ENCODE peak calls at places on chromosomes 7 and 10, in seven cellular contexts. A is hepatocyte, N is trophoblast cell, I is gastrocnemius medialis, X is aorta, Z is esophagus squamous epithelium, O is GM23338. G is an unnamed sample.

GRCh38 chr10:97905276-97905675 is 55.6 kb downstream of the GOLGA7B start:
- DNase-seq in I (no peak), O (no peak), A (no peak), X (peak), Z (no peak), N (no peak), G (no peak)

GRCh38 chr7:80078159-80078731 is 56.4 kb upstream of the GNAI1 start:
- DNase-seq in X (no peak), O (no peak), A (no peak), Z (no peak), I (no peak), N (peak), G (no peak)

GRCh38 chr10:14474656-14475055 is 143.9 kb upstream of the FRMD4A start:
- DNase-seq in X (no peak), N (peak), A (no peak), O (no peak), Z (no peak), I (no peak), G (no peak)

GRCh38 chr7:67813621-67814292 is 817.1 kb downstream of the TYW1 start:
- DNase-seq in I (no peak), X (no peak), Z (no peak), O (no peak), A (no peak), N (no peak), G (no peak)

GRCh38 chr10:116849271-116850057 is at the start of gene ENO4:
- DNase-seq in O (peak), Z (no peak), N (peak), X (peak), A (peak), I (no peak), G (peak)

GRCh38 chr7:33702511-33703054 is 202.8 kb upstream of the BMPER start:
- DNase-seq in N (no peak), O (no peak), A (no peak), Z (no peak), I (no peak), X (no peak), G (no peak)

GRCh38 chr10:113576853-113577252 is 24.0 kb downstream of the HABP2 start:
- DNase-seq in Z (no peak), A (peak), I (no peak), O (peak), N (peak), X (no peak), G (no peak)

GRCh38 chr10:89503633-89504345 is 31.6 kb downstream of the SLC16A12 start:
- DNase-seq in I (no peak), A (no peak), X (no peak), N (no peak), O (no peak), Z (no peak), G (no peak)

GRCh38 chr7:104126411-104126841 is 81.4 kb downstream of the ORC5 start:
- DNase-seq in O (peak), A (no peak), X (no peak), N (no peak), I (no peak), Z (no peak), G (no peak)

GRCh38 chr7:107392811-107393210 is 77.0 kb upstream of the GPR22 start:
- DNase-seq in I (no peak), X (no peak), Z (no peak), N (no peak), A (no peak), O (no peak), G (no peak)

GRCh38 chr7:19491821-19492452 is 216.9 kb downstream of the POLR1F start:
- DNase-seq in O (peak), I (no peak), Z (no peak), N (peak), X (no peak), A (peak), G (no peak)

GRCh38 chr10:68348265-68348741 is 15.6 kb upstream of the PBLD start:
- DNase-seq in Z (no peak), I (no peak), X (no peak), O (peak), A (peak), N (peak), G (no peak)

GRCh38 chr10:51162002-51162401 is 87.7 kb downstream of the PRKG1 start:
- DNase-seq in Z (no peak), I (no peak), A (no peak), X (peak), N (no peak), O (peak), G (no peak)

GRCh38 chr7:73681031-73681430 is 2.2 kb downstream of the DNAJC30 start:
- DNase-seq in X (no peak), Z (no peak), I (no peak), O (no peak), N (no peak), A (no peak), G (no peak)

GRCh38 chr10:77011823-77012566 is 625.6 kb downstream of the KCNMA1 start:
- DNase-seq in A (no peak), I (no peak), N (no peak), Z (no peak), X (no peak), O (no peak), G (no peak)

GRCh38 chr7:84912993-84913635 is 273.7 kb downstream of the SEMA3D start:
- DNase-seq in N (peak), X (no peak), Z (no peak), A (no peak), O (peak), I (no peak), G (peak)

GRCh38 chr7:155969192-155969929 is 157.1 kb upstream of the SHH start:
- DNase-seq in N (no peak), O (no peak), Z (no peak), A (no peak), I (no peak), X (no peak), G (no peak)

GRCh38 chr10:120824864-120825263 is 26.3 kb upstream of the WDR11 start:
- DNase-seq in N (peak), Z (no peak), A (peak), X (peak), O (peak), I (no peak), G (no peak)

GRCh38 chr7:80614911-80615310 is 23.5 kb upstream of the CD36 start:
- DNase-seq in X (no peak), N (no peak), O (no peak), I (no peak), Z (no peak), A (no peak), G (no peak)

GRCh38 chr7:44976040-44976745 is 2.6 kb downstream of the MYO1G start:
- DNase-seq in Z (no peak), I (no peak), A (no peak), X (peak), O (no peak), N (no peak), G (no peak)

GRCh38 chr10:22183771-22184466 is 33.9 kb downstream of the EBLN1 start:
- DNase-seq in O (peak), X (no peak), I (no peak), N (no peak), A (peak), Z (no peak), G (no peak)

GRCh38 chr10:34010891-34011290 is 676.4 kb upstream of the NRP1 start:
- DNase-seq in N (no peak), X (no peak), O (no peak), I (no peak), Z (no peak), A (no peak), G (no peak)

GRCh38 chr10:71538608-71539260 is 142.0 kb downstream of the CDH23 start:
- DNase-seq in X (no peak), N (no peak), O (no peak), A (no peak), Z (no peak), I (no peak), G (no peak)

GRCh38 chr7:51249187-51249945 is 67.2 kb downstream of the COBL start:
- DNase-seq in N (peak), A (no peak), Z (no peak), X (no peak), I (no peak), O (no peak), G (peak)

GRCh38 chr7:101168412-101169049 is 3.2 kb upstream of the VGF start:
- DNase-seq in Z (no peak), N (no peak), O (peak), X (no peak), A (no peak), I (no peak), G (no peak)

GRCh38 chr10:59675812-59676211 is 33.8 kb downstream of the SLC16A9 start:
- DNase-seq in A (no peak), N (peak), I (no peak), O (peak), X (no peak), Z (no peak), G (no peak)

GRCh38 chr7:132416395-132416794 is 159.9 kb downstream of the PLXNA4 start:
- DNase-seq in X (no peak), A (no peak), N (no peak), Z (no peak), I (no peak), O (no peak), G (no peak)

GRCh38 chr7:20229652-20230500 is 12.7 kb upstream of the MACC1 start:
- DNase-seq in A (no peak), O (no peak), X (no peak), Z (no peak), N (peak), I (no peak), G (no peak)

GRCh38 chr10:97684866-97685394 is 2.1 kb downstream of the AVPI1 start:
- DNase-seq in O (no peak), X (no peak), Z (no peak), A (no peak), I (no peak), N (no peak), G (peak)

GRCh38 chr10:109203616-109204375 is 719.5 kb downstream of the XPNPEP1 start:
- DNase-seq in Z (no peak), X (no peak), A (no peak), N (no peak), O (no peak), I (no peak), G (no peak)

GRCh38 chr10:43962346-43963191 is 313.9 kb upstream of the ZNF32 start:
- DNase-seq in N (no peak), I (no peak), Z (no peak), X (no peak), O (no peak), A (no peak), G (no peak)

GRCh38 chr7:4738711-4739527 is 36.5 kb upstream of the AP5Z1 start:
- DNase-seq in X (peak), A (peak), O (peak), Z (no peak), N (peak), I (peak), G (peak)

GRCh38 chr10:50857579-50857978 is 27.8 kb downstream of the A1CF start:
- DNase-seq in N (no peak), A (no peak), Z (no peak), X (no peak), I (no peak), O (peak), G (no peak)

GRCh38 chr10:13792011-13792410 is 205.2 kb downstream of the PRPF18 start:
- DNase-seq in N (no peak), A (no peak), X (peak), O (no peak), I (peak), Z (no peak), G (peak)

DNA sequence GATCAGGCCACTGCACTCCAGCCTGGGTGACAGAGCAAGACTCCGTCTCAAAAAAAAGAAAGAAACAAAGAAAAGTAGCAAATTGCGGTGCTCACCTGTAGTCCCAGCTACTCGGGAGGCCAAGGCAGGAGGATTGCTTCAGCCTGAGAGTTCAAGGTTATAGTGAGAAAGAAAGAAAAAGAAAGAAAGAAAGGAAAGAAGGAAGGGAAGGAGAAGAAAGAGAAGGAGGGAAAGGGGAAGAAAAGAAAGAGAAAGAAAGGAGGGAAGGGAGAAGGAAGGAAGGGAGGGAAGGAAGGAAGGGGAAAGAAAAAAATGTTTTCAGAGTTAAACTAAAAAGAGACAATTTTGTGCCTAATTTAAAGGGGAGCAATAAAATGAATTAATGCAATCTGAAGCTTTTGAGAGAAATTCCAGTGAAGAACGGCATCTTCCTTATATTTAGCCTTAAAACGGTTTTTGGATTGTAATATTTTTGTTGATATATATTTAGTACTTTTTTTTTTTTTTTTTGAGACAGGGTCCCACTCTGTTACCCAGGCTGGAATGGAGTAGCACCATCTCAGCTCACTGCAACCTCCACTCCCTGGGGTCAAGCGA is 47.4 kb upstream of the RSBN1L start:
- DNase-seq in I (no peak), N (no peak), O (no peak), X (no peak), A (no peak), Z (no peak), G (no peak)
- H3K27ac ChIP-seq in I (no peak), N (no peak), O (peak), X (no peak), A (no peak), Z (no peak), G (no peak)

DNA sequence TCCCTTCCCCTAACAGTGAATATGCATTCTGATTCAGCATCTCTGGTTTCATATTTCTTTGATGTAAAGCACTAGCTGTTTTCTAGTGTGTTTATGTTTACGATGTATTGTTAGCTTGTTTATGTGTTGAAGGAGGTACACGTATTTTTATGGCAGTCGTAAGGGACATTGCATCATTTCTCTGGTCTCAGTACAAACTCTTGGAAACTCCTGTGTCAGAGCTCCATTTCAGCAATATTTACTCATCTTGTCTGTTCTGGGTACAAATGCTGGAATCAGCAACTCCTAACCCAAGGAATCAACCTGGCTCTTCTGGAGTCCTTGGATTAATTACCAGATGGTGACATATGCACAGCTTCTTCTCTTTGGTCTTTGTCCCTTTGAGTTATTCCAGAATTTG is 270.0 kb upstream of the PLXDC2 start:
- DNase-seq in Z (no peak), I (no peak), O (no peak), N (no peak), A (peak), X (no peak), G (no peak)
- H3K27ac ChIP-seq in Z (no peak), I (no peak), O (no peak), N (no peak), A (peak), X (no peak), G (no peak)

GRCh38 chr10:88062385-88062784 is 199.0 kb downstream of the PTEN start:
- DNase-seq in A (no peak), O (no peak), N (no peak), I (no peak), X (no peak), Z (no peak), G (no peak)
- H3K27ac ChIP-seq in A (peak), O (no peak), N (peak), I (peak), X (peak), Z (peak), G (peak)

GRCh38 chr10:3067859-3068179 is 471 bp downstream of the PFKP start:
- DNase-seq in X (no peak), Z (no peak), O (peak), N (no peak), I (no peak), A (no peak), G (no peak)
- H3K27ac ChIP-seq in X (no peak), Z (peak), O (no peak), N (peak), I (peak), A (no peak), G (no peak)

DNA sequence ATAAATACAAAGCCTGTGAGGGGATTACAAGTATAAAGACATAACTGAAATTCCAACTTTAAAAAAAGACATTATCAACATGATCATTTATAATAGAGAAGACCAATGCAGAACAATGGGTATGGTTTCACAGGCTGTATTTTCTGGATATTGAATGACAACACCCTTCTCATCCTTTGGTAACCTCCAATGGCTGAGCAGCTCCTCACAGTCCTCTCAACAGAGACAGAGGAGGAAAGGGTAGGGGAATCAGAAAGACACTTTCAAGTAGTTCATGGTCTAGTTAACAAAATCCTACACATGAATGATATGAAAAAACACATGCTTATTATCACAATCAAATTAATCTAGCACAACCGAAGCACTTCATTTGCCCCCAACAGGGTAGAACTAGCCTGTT is 211.6 kb downstream of the THSD7A start:
- DNase-seq in X (no peak), Z (no peak), N (no peak), I (no peak), O (no peak), A (no peak), G (no peak)
- H3K27ac ChIP-seq in X (no peak), Z (no peak), N (no peak), I (no peak), O (no peak), A (no peak), G (no peak)

GRCh38 chr10:110730345-110731055 is 86.4 kb downstream of the RBM20 start:
- DNase-seq in O (no peak), N (no peak), Z (no peak), X (no peak), A (no peak), I (peak), G (no peak)
- H3K27ac ChIP-seq in O (no peak), N (no peak), Z (no peak), X (no peak), A (no peak), I (peak), G (no peak)

GRCh38 chr10:80539421-80539999 is 1.8 kb downstream of the SH2D4B start:
- DNase-seq in N (no peak), I (no peak), X (peak), A (no peak), O (no peak), Z (no peak), G (no peak)

GRCh38 chr10:80542053-80542452 is 4.4 kb downstream of the SH2D4B start:
- DNase-seq in X (no peak), A (no peak), Z (no peak), I (no peak), O (no peak), N (no peak), G (no peak)

GRCh38 chr10:80541144-80541750 is 3.5 kb downstream of the SH2D4B start:
- DNase-seq in X (no peak), A (no peak), N (no peak), Z (no peak), O (no peak), I (no peak), G (no peak)

GRCh38 chr10:80540136-80540535 is 2.4 kb downstream of the SH2D4B start:
- DNase-seq in A (no peak), N (no peak), X (no peak), I (no peak), Z (no peak), O (no peak), G (no peak)

GRCh38 chr10:80540644-80541143 is 3.0 kb downstream of the SH2D4B start:
- DNase-seq in I (no peak), A (no peak), N (no peak), X (no peak), O (no peak), Z (no peak), G (no peak)
- H3K27ac ChIP-seq in I (peak), A (no peak), N (no peak), X (no peak), O (no peak), Z (no peak), G (no peak)

GRCh38 chr7:16630654-16631053 is 14.9 kb downstream of the ANKMY2 start:
- DNase-seq in N (no peak), Z (no peak), A (no peak), X (no peak), I (no peak), O (peak), G (no peak)
- H3K27ac ChIP-seq in N (no peak), Z (no peak), A (no peak), X (no peak), I (no peak), O (no peak), G (no peak)

G was measured in PC-9.